ENCODE peak calls at places on chromosomes 2 and 18, in ten cellular contexts. G, K, H, C, S, W, T, Z, J and P are unnamed samples.
A peak's percentile ranks its signal among the peaks of the same experiment; 100 is the strongest.

GRCh38 chr2:20382965-20383800 is 32.5 kb upstream of the PUM2 start:
- DNase-seq in G (no peak), K (no peak), H (no peak), C (no peak), S (no peak), W (no peak), T (no peak), Z (no peak), J (no peak), P (no peak)

GRCh38 chr2:137980459-137980858 is 16.2 kb downstream of the HNMT start:
- DNase-seq in G (no peak), K (no peak), H (no peak), C (no peak), S (no peak), W (no peak), T (no peak), Z (no peak), J (no peak), P (no peak)

GRCh38 chr2:41364842-41365241 is 683.0 kb upstream of the PKDCC start:
- DNase-seq in G (no peak), K (no peak), H (no peak), C (no peak), S (no peak), W (no peak), T (no peak), Z (no peak), J (no peak), P (no peak)

GRCh38 chr2:88692187-88692586 is 714 bp downstream of the RPIA start:
- DNase-seq in G (no peak), K (peak; percentile 63), H (peak; percentile 13), C (no peak), S (no peak), W (no peak), T (peak; percentile 39), Z (peak; percentile 28), J (peak; percentile 5), P (no peak)

GRCh38 chr2:64543006-64543697 is 19.0 kb downstream of the AFTPH start:
- DNase-seq in G (no peak), K (no peak), H (no peak), C (no peak), S (no peak), W (no peak), T (no peak), Z (no peak), J (no peak), P (no peak)

GRCh38 chr2:14524803-14525080 is 107.8 kb upstream of the LRATD1 start:
- DNase-seq in G (no peak), K (no peak), H (no peak), C (no peak), S (no peak), W (no peak), T (no peak), Z (no peak), J (no peak), P (no peak)

GRCh38 chr2:230872968-230873669 is 8.4 kb downstream of the ITM2C start:
- DNase-seq in G (no peak), K (peak; percentile 94), H (no peak), C (no peak), S (no peak), W (no peak), T (peak; percentile 83), Z (no peak), J (no peak), P (no peak)

GRCh38 chr18:31268985-31269406 is 49.0 kb upstream of the DSG1 start:
- DNase-seq in G (no peak), K (peak; percentile 83), H (no peak), C (no peak), S (no peak), W (no peak), T (no peak), Z (peak; percentile 73), J (no peak), P (peak; percentile 94)

GRCh38 chr2:168660859-168661258 is 141.6 kb upstream of the NOSTRIN start:
- DNase-seq in G (no peak), K (no peak), H (no peak), C (no peak), S (peak; percentile 17), W (no peak), T (no peak), Z (no peak), J (no peak), P (no peak)

GRCh38 chr2:5549061-5549601 is 143.1 kb upstream of the SOX11 start:
- DNase-seq in G (no peak), K (no peak), H (no peak), C (no peak), S (no peak), W (no peak), T (no peak), Z (no peak), J (no peak), P (no peak)

GRCh38 chr18:13191779-13192178 is 26.8 kb upstream of the LDLRAD4 start:
- DNase-seq in G (no peak), K (no peak), H (no peak), C (no peak), S (no peak), W (no peak), T (no peak), Z (no peak), J (no peak), P (no peak)

GRCh38 chr2:108370080-108370479 is 7.7 kb upstream of the SULT1C4 start:
- DNase-seq in G (no peak), K (no peak), H (no peak), C (no peak), S (no peak), W (no peak), T (no peak), Z (no peak), J (no peak), P (no peak)

GRCh38 chr2:186632417-186632816 is 42.6 kb downstream of the ITGAV start:
- DNase-seq in G (no peak), K (no peak), H (no peak), C (no peak), S (no peak), W (no peak), T (no peak), Z (no peak), J (no peak), P (no peak)

GRCh38 chr2:12501469-12502147 is 215.1 kb upstream of the TRIB2 start:
- DNase-seq in G (no peak), K (peak; percentile 91), H (no peak), C (no peak), S (no peak), W (no peak), T (peak; percentile 69), Z (no peak), J (no peak), P (no peak)

GRCh38 chr2:223712642-223713041 is 110.5 kb upstream of the SCG2 start:
- DNase-seq in G (no peak), K (no peak), H (no peak), C (no peak), S (no peak), W (no peak), T (no peak), Z (no peak), J (no peak), P (no peak)

GRCh38 chr18:29176681-29177080 is 999.8 kb upstream of the CDH2 start:
- DNase-seq in G (no peak), K (no peak), H (no peak), C (no peak), S (no peak), W (no peak), T (no peak), Z (no peak), J (no peak), P (no peak)

GRCh38 chr2:64669288-64669687 is 15.6 kb upstream of the SERTAD2 start:
- DNase-seq in G (no peak), K (no peak), H (no peak), C (no peak), S (no peak), W (no peak), T (no peak), Z (no peak), J (no peak), P (no peak)

GRCh38 chr2:24747299-24747698 is 45.9 kb downstream of the PTRHD1 start:
- DNase-seq in G (no peak), K (no peak), H (no peak), C (no peak), S (no peak), W (no peak), T (no peak), Z (no peak), J (no peak), P (no peak)

GRCh38 chr2:95346738-95347671 is 49.9 kb downstream of the KCNIP3 start:
- DNase-seq in G (no peak), K (no peak), H (no peak), C (no peak), S (no peak), W (peak; percentile 75), T (no peak), Z (no peak), J (no peak), P (no peak)

GRCh38 chr18:76265375-76266225 is 229.4 kb downstream of the ZNF516 start:
- DNase-seq in G (no peak), K (no peak), H (no peak), C (no peak), S (no peak), W (no peak), T (no peak), Z (no peak), J (no peak), P (no peak)

GRCh38 chr2:82139979-82140611 is 1835.5 kb upstream of the LRRTM1 start:
- DNase-seq in G (no peak), K (no peak), H (no peak), C (no peak), S (no peak), W (no peak), T (no peak), Z (no peak), J (no peak), P (no peak)